ENCODE peak calls at places on chromosomes 4 and X, in ten cellular contexts. One of them, this sample, is unnamed.

GRCh38 chrX:54807524-54808108 is at the start of gene MAGED2:
- DNase-seq in lower leg skin: peak
- DNase-seq in GM12865: no peak
- DNase-seq in cardiac fibroblast: peak
- DNase-seq in A549: no peak
- DNase-seq in foreskin fibroblast: no peak
- DNase-seq in MCF 10A: no peak
- DNase-seq in astrocyte of the spinal cord: peak
- DNase-seq in fibroblast of mammary gland: peak
- DNase-seq in lung: no peak
- DNase-seq in this sample: no peak

GRCh38 chr4:85548841-85549240 is 73.9 kb downstream of the ARHGAP24 start:
- DNase-seq in astrocyte of the spinal cord: no peak
- DNase-seq in fibroblast of mammary gland: peak
- DNase-seq in lung: no peak
- DNase-seq in MCF 10A: no peak
- DNase-seq in A549: no peak
- DNase-seq in cardiac fibroblast: no peak
- DNase-seq in lower leg skin: no peak
- DNase-seq in GM12865: no peak
- DNase-seq in foreskin fibroblast: no peak
- DNase-seq in this sample: no peak

GRCh38 chr4:173009129-173009823 is 159.3 kb upstream of the GALNT7 start:
- DNase-seq in A549: no peak
- DNase-seq in GM12865: no peak
- DNase-seq in lower leg skin: no peak
- DNase-seq in astrocyte of the spinal cord: peak
- DNase-seq in fibroblast of mammary gland: peak
- DNase-seq in foreskin fibroblast: no peak
- DNase-seq in MCF 10A: no peak
- DNase-seq in cardiac fibroblast: peak
- DNase-seq in lung: no peak
- DNase-seq in this sample: no peak

GRCh38 chrX:39814391-39814790 is 283.4 kb downstream of the BCOR start:
- DNase-seq in lower leg skin: no peak
- DNase-seq in lung: no peak
- DNase-seq in GM12865: peak
- DNase-seq in MCF 10A: peak
- DNase-seq in astrocyte of the spinal cord: no peak
- DNase-seq in fibroblast of mammary gland: peak
- DNase-seq in A549: no peak
- DNase-seq in cardiac fibroblast: peak
- DNase-seq in foreskin fibroblast: no peak
- DNase-seq in this sample: no peak

GRCh38 chrX:38346150-38346549 is 6.3 kb upstream of the OTC start:
- DNase-seq in fibroblast of mammary gland: no peak
- DNase-seq in foreskin fibroblast: no peak
- DNase-seq in lung: no peak
- DNase-seq in astrocyte of the spinal cord: no peak
- DNase-seq in MCF 10A: no peak
- DNase-seq in lower leg skin: no peak
- DNase-seq in GM12865: no peak
- DNase-seq in A549: no peak
- DNase-seq in cardiac fibroblast: no peak
- DNase-seq in this sample: no peak

GRCh38 chrX:153580700-153581386 is 18.1 kb downstream of the CCNQ start:
- DNase-seq in lower leg skin: no peak
- DNase-seq in MCF 10A: peak
- DNase-seq in A549: no peak
- DNase-seq in GM12865: no peak
- DNase-seq in astrocyte of the spinal cord: no peak
- DNase-seq in fibroblast of mammary gland: no peak
- DNase-seq in cardiac fibroblast: no peak
- DNase-seq in lung: no peak
- DNase-seq in foreskin fibroblast: no peak
- DNase-seq in this sample: no peak

GRCh38 chr4:128241425-128241913 is 46.1 kb downstream of the PGRMC2 start:
- DNase-seq in lower leg skin: peak
- DNase-seq in lung: no peak
- DNase-seq in A549: peak
- DNase-seq in astrocyte of the spinal cord: peak
- DNase-seq in foreskin fibroblast: peak
- DNase-seq in fibroblast of mammary gland: peak
- DNase-seq in MCF 10A: peak
- DNase-seq in cardiac fibroblast: peak
- DNase-seq in GM12865: no peak
- DNase-seq in this sample: no peak

GRCh38 chr4:139559095-139559490 is 3.1 kb upstream of the SETD7 start:
- DNase-seq in GM12865: no peak
- DNase-seq in astrocyte of the spinal cord: no peak
- DNase-seq in A549: no peak
- DNase-seq in MCF 10A: no peak
- DNase-seq in lower leg skin: no peak
- DNase-seq in fibroblast of mammary gland: no peak
- DNase-seq in lung: no peak
- DNase-seq in foreskin fibroblast: no peak
- DNase-seq in cardiac fibroblast: no peak
- DNase-seq in this sample: no peak

GRCh38 chr4:7530026-7530562 is 95.4 kb upstream of the PSAPL1 start:
- DNase-seq in cardiac fibroblast: no peak
- DNase-seq in fibroblast of mammary gland: no peak
- DNase-seq in lower leg skin: no peak
- DNase-seq in GM12865: no peak
- DNase-seq in foreskin fibroblast: no peak
- DNase-seq in astrocyte of the spinal cord: no peak
- DNase-seq in MCF 10A: no peak
- DNase-seq in A549: no peak
- DNase-seq in lung: no peak
- DNase-seq in this sample: no peak

DNA sequence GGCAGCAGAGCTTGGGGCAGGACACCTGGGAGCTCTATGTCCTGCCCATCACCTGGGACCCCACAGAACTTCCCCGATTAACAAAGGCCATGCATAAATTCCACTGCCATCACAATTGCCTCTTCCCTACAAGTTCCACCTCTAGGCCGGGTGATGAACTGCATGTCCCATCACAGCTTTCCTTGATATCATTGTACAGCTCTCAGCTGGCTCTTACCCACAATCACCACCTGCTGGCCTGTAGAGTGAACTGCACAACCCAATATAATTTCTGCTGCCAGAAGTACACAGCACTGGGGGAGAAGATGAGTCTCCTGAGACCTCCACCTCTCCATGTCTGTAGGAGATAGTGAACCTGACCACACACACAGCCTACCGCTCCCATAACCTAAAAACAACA is 285.0 kb upstream of the AADAT start:
- DNase-seq in astrocyte of the spinal cord: no peak
- DNase-seq in lung: no peak
- DNase-seq in cardiac fibroblast: peak
- DNase-seq in MCF 10A: peak
- DNase-seq in GM12865: peak
- DNase-seq in foreskin fibroblast: no peak
- DNase-seq in A549: peak
- DNase-seq in lower leg skin: no peak
- DNase-seq in fibroblast of mammary gland: peak
- DNase-seq in this sample: no peak
- TF ChIP-seq CTCF in astrocyte of the spinal cord: peak
- TF ChIP-seq CTCF in lung: no peak
- TF ChIP-seq CTCF in cardiac fibroblast: peak
- TF ChIP-seq CTCF in MCF 10A: no peak
- TF ChIP-seq CTCF in GM12865: peak
- TF ChIP-seq CTCF in foreskin fibroblast: no peak
- TF ChIP-seq CTCF in A549: no peak
- TF ChIP-seq CTCF in lower leg skin: no peak
- TF ChIP-seq CTCF in fibroblast of mammary gland: peak
- TF ChIP-seq CTCF in this sample: peak

GRCh38 chrX:57453901-57454300 is 137.9 kb upstream of the ZXDB start:
- DNase-seq in cardiac fibroblast: peak
- DNase-seq in fibroblast of mammary gland: peak
- DNase-seq in lower leg skin: no peak
- DNase-seq in MCF 10A: peak
- DNase-seq in GM12865: peak
- DNase-seq in A549: no peak
- DNase-seq in astrocyte of the spinal cord: no peak
- DNase-seq in lung: no peak
- DNase-seq in foreskin fibroblast: no peak
- DNase-seq in this sample: no peak
- TF ChIP-seq CTCF in cardiac fibroblast: peak
- TF ChIP-seq CTCF in fibroblast of mammary gland: peak
- TF ChIP-seq CTCF in lower leg skin: no peak
- TF ChIP-seq CTCF in MCF 10A: peak
- TF ChIP-seq CTCF in GM12865: peak
- TF ChIP-seq CTCF in A549: no peak
- TF ChIP-seq CTCF in astrocyte of the spinal cord: no peak
- TF ChIP-seq CTCF in lung: peak
- TF ChIP-seq CTCF in foreskin fibroblast: peak
- TF ChIP-seq CTCF in this sample: peak

DNA sequence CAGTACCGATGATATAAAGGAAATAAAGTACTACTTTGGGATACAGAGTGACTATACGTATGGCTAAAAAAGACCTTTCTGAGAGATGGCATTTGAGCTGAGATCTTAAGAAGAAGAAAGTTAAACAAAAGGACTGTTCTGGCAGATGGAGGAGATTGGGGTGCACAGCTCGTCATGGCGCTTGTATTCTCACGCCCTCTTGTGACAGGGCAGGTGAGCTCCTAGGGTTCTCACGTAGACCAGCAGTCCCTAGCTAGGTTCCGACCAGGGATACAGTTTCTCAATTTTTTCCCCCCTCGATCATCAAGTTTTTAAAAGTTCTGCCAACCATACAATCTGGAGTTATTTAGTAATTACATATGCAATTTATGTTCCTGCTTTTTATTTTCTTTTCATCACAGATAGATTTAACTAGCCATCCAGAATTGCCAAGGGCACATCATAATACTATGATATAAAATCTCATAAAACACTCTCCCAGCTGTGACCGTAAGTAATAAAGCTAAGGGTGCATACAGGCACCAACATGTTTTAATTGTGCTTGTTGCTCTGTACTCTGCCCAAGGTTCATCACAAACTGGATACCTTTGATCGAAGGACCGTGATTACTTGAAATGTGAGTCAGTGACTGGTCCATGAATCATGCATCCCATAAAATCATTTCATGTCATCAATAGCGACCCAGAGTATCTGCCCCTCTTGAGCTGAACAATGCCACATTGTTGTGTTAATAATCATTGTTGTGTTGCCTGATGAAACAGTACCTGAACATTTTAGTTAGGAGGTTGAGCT is 69.4 kb upstream of the ZNF518B start:
- DNase-seq in A549: no peak
- DNase-seq in lower leg skin: no peak
- DNase-seq in foreskin fibroblast: no peak
- DNase-seq in MCF 10A: peak
- DNase-seq in lung: no peak
- DNase-seq in GM12865: peak
- DNase-seq in fibroblast of mammary gland: no peak
- DNase-seq in astrocyte of the spinal cord: no peak
- DNase-seq in cardiac fibroblast: peak
- DNase-seq in this sample: no peak
- TF ChIP-seq CTCF in A549: no peak
- TF ChIP-seq CTCF in lower leg skin: no peak
- TF ChIP-seq CTCF in foreskin fibroblast: no peak
- TF ChIP-seq CTCF in MCF 10A: no peak
- TF ChIP-seq CTCF in lung: no peak
- TF ChIP-seq CTCF in GM12865: peak
- TF ChIP-seq CTCF in fibroblast of mammary gland: no peak
- TF ChIP-seq CTCF in astrocyte of the spinal cord: no peak
- TF ChIP-seq CTCF in cardiac fibroblast: no peak
- TF ChIP-seq CTCF in this sample: no peak

DNA sequence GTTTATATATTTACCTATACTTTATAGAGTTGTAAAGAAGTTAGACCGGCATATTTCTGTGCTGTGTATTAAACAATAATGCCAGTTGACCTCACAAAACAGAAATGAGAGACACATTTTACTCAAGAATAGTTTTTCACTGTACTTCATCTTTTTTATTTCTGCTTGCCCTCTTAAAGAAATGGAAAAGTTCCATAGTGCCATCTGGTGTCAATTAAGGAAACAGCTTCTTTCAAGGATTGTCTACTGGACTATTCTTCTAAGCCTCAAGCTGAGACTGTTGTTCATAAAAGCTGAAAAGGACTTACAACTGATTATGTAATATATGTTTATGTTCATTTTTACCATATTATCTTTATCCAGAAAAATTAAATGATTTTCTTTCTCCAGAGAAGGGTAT is 1523.8 kb downstream of the ARAP2 start:
- DNase-seq in lung: no peak
- DNase-seq in lower leg skin: no peak
- DNase-seq in fibroblast of mammary gland: peak
- DNase-seq in astrocyte of the spinal cord: peak
- DNase-seq in MCF 10A: peak
- DNase-seq in foreskin fibroblast: peak
- DNase-seq in A549: peak
- DNase-seq in cardiac fibroblast: peak
- DNase-seq in GM12865: peak
- DNase-seq in this sample: no peak
- TF ChIP-seq CTCF in lung: no peak
- TF ChIP-seq CTCF in lower leg skin: no peak
- TF ChIP-seq CTCF in fibroblast of mammary gland: peak
- TF ChIP-seq CTCF in astrocyte of the spinal cord: peak
- TF ChIP-seq CTCF in MCF 10A: peak
- TF ChIP-seq CTCF in foreskin fibroblast: peak
- TF ChIP-seq CTCF in A549: peak
- TF ChIP-seq CTCF in cardiac fibroblast: peak
- TF ChIP-seq CTCF in GM12865: peak
- TF ChIP-seq CTCF in this sample: peak

GRCh38 chrX:56764153-56764974 is 35.3 kb downstream of the NBDY start:
- DNase-seq in MCF 10A: peak
- DNase-seq in cardiac fibroblast: peak
- DNase-seq in lower leg skin: peak
- DNase-seq in GM12865: peak
- DNase-seq in lung: peak
- DNase-seq in astrocyte of the spinal cord: peak
- DNase-seq in fibroblast of mammary gland: peak
- DNase-seq in foreskin fibroblast: peak
- DNase-seq in A549: peak
- DNase-seq in this sample: peak
- TF ChIP-seq CTCF in MCF 10A: peak
- TF ChIP-seq CTCF in cardiac fibroblast: peak
- TF ChIP-seq CTCF in lower leg skin: no peak
- TF ChIP-seq CTCF in GM12865: peak
- TF ChIP-seq CTCF in lung: peak
- TF ChIP-seq CTCF in astrocyte of the spinal cord: peak
- TF ChIP-seq CTCF in fibroblast of mammary gland: peak
- TF ChIP-seq CTCF in foreskin fibroblast: peak
- TF ChIP-seq CTCF in A549: peak
- TF ChIP-seq CTCF in this sample: peak

GRCh38 chr4:117164338-117164737 is 79.0 kb upstream of the TRAM1L1 start:
- DNase-seq in foreskin fibroblast: no peak
- DNase-seq in lower leg skin: no peak
- DNase-seq in lung: no peak
- DNase-seq in fibroblast of mammary gland: no peak
- DNase-seq in cardiac fibroblast: no peak
- DNase-seq in MCF 10A: no peak
- DNase-seq in GM12865: peak
- DNase-seq in astrocyte of the spinal cord: no peak
- DNase-seq in A549: no peak
- DNase-seq in this sample: no peak
- TF ChIP-seq CTCF in foreskin fibroblast: no peak
- TF ChIP-seq CTCF in lower leg skin: no peak
- TF ChIP-seq CTCF in lung: no peak
- TF ChIP-seq CTCF in fibroblast of mammary gland: no peak
- TF ChIP-seq CTCF in cardiac fibroblast: no peak
- TF ChIP-seq CTCF in MCF 10A: no peak
- TF ChIP-seq CTCF in GM12865: no peak
- TF ChIP-seq CTCF in astrocyte of the spinal cord: no peak
- TF ChIP-seq CTCF in A549: no peak
- TF ChIP-seq CTCF in this sample: no peak

This sample was measured in neural crest cell.